ENCODE peak calls at places on chromosomes 12 and 14, in nine cellular contexts. A is NCI-H2107; G is hypothalamus; O is HEK293T; K is GM23338; N is non-pigmented ciliary epithelial cell; V is NCI-H82; W is stimulated activated CD4-positive, alpha-beta T cell treated with anti-CD3 and anti-CD28 coated beads, Interleukin-2, amount 100 ng/mL, for 24 hours; F is NCI-H1105. M is an unnamed sample.

GRCh38 chr14:20460458-20461229 is 590 bp downstream of the PIP4P1 start:
- DNase-seq in A (peak; percentile 66), G (no peak), O (no peak), K (peak; percentile 76), N (no peak), V (peak; percentile 42), W (peak; percentile 55), F (peak; percentile 68), M (peak; percentile 63)

GRCh38 chr12:99009654-99010296 is 364.7 kb downstream of the APAF1 start:
- DNase-seq in A (no peak), G (no peak), O (no peak), K (no peak), N (no peak), V (no peak), W (no peak), F (no peak), M (no peak)

GRCh38 chr12:5806376-5807089 is 138.5 kb downstream of the ANO2 start:
- DNase-seq in A (no peak), G (no peak), O (no peak), K (no peak), N (peak; percentile 18), V (no peak), W (no peak), F (no peak), M (no peak)

GRCh38 chr12:22230280-22230794 is 104.2 kb downstream of the ST8SIA1 start:
- DNase-seq in A (no peak), G (no peak), O (no peak), K (no peak), N (no peak), V (no peak), W (no peak), F (no peak), M (no peak)

GRCh38 chr14:85565862-85566296 is 35.9 kb downstream of the FLRT2 start:
- DNase-seq in A (no peak), G (no peak), O (no peak), K (no peak), N (no peak), V (no peak), W (no peak), F (no peak), M (no peak)

GRCh38 chr14:37588667-37588955 is 6.4 kb downstream of the FOXA1 start:
- DNase-seq in A (no peak), G (no peak), O (no peak), K (peak; percentile 62), N (no peak), V (no peak), W (no peak), F (no peak), M (no peak)

GRCh38 chr12:93339695-93340094 is 38.0 kb upstream of the NUDT4 start:
- DNase-seq in A (no peak), G (no peak), O (no peak), K (no peak), N (no peak), V (no peak), W (no peak), F (no peak), M (no peak)

GRCh38 chr12:89968151-89968699 is 259.6 kb upstream of the ATP2B1 start:
- DNase-seq in A (no peak), G (no peak), O (no peak), K (no peak), N (no peak), V (peak; percentile 74), W (no peak), F (no peak), M (no peak)

GRCh38 chr14:101817511-101818001 is 56.0 kb downstream of the PPP2R5C start:
- DNase-seq in A (no peak), G (no peak), O (no peak), K (no peak), N (no peak), V (no peak), W (peak; percentile 41), F (no peak), M (no peak)

GRCh38 chr14:102646615-102647014 is 54.2 kb downstream of the RCOR1 start:
- DNase-seq in A (no peak), G (no peak), O (no peak), K (no peak), N (no peak), V (no peak), W (no peak), F (no peak), M (no peak)

GRCh38 chr14:99790201-99790977 is 2.8 kb upstream of the EML1 start:
- DNase-seq in A (no peak), G (no peak), O (no peak), K (no peak), N (no peak), V (no peak), W (no peak), F (peak; percentile 79), M (no peak)

GRCh38 chr12:79681008-79681590 is 9.7 kb downstream of the PAWR start:
- DNase-seq in A (no peak), G (no peak), O (no peak), K (no peak), N (no peak), V (no peak), W (no peak), F (no peak), M (no peak)

GRCh38 chr12:53749986-53750811 is 1.6 kb downstream of the CISTR start:
- DNase-seq in A (no peak), G (no peak), O (no peak), K (no peak), N (no peak), V (no peak), W (no peak), F (no peak), M (no peak)

GRCh38 chr14:104119119-104119699 is 19.2 kb upstream of the KIF26A start:
- DNase-seq in A (no peak), G (no peak), O (no peak), K (no peak), N (no peak), V (no peak), W (no peak), F (no peak), M (no peak)

GRCh38 chr12:46556105-46556559 is 183.6 kb upstream of the SLC38A2 start:
- DNase-seq in A (no peak), G (no peak), O (no peak), K (no peak), N (peak; percentile 94), V (no peak), W (no peak), F (no peak), M (no peak)

GRCh38 chr12:69639400-69640016 is 28.8 kb upstream of the LRRC10 start:
- DNase-seq in A (peak; percentile 53), G (no peak), O (peak; percentile 87), K (peak; percentile 85), N (no peak), V (peak; percentile 81), W (peak; percentile 73), F (peak; percentile 47), M (peak; percentile 33)

GRCh38 chr12:45674583-45674982 is 54.9 kb upstream of the ARID2 start:
- DNase-seq in A (peak; percentile 42), G (no peak), O (no peak), K (no peak), N (peak; percentile 76), V (no peak), W (no peak), F (no peak), M (no peak)

GRCh38 chr12:6361834-6362233 is 13.5 kb downstream of the SCNN1A start:
- DNase-seq in A (no peak), G (no peak), O (no peak), K (no peak), N (no peak), V (no peak), W (no peak), F (no peak), M (no peak)

GRCh38 chr14:94961761-94962575 is 192.1 kb upstream of the GSC start:
- DNase-seq in A (no peak), G (no peak), O (no peak), K (no peak), N (no peak), V (no peak), W (no peak), F (no peak), M (no peak)

GRCh38 chr14:51597511-51597920 is 54.2 kb upstream of the FRMD6 start:
- DNase-seq in A (no peak), G (no peak), O (no peak), K (no peak), N (no peak), V (no peak), W (no peak), F (no peak), M (no peak)

GRCh38 chr14:96095581-96096476 is 56.7 kb downstream of the C14orf132 start:
- DNase-seq in A (peak; percentile 56), G (no peak), O (no peak), K (peak; percentile 43), N (no peak), V (peak; percentile 91), W (no peak), F (peak; percentile 55), M (no peak)

GRCh38 chr12:98503343-98503592 is 12.1 kb upstream of the TMPO start:
- DNase-seq in A (peak; percentile 86), G (peak; percentile 69), O (peak; percentile 74), K (peak; percentile 91), N (peak; percentile 72), V (peak; percentile 97), W (peak; percentile 92), F (peak; percentile 80), M (peak; percentile 84)

GRCh38 chr12:75658286-75658685 is 146.9 kb upstream of the KRR1 start:
- DNase-seq in A (no peak), G (no peak), O (no peak), K (no peak), N (no peak), V (no peak), W (no peak), F (no peak), M (no peak)

GRCh38 chr14:99726538-99727095 is 42.5 kb downstream of the CYP46A1 start:
- DNase-seq in A (no peak), G (no peak), O (no peak), K (no peak), N (no peak), V (no peak), W (no peak), F (no peak), M (no peak)

GRCh38 chr14:50225067-50225973 is 6.1 kb downstream of the SOS2 start:
- DNase-seq in A (no peak), G (no peak), O (no peak), K (peak; percentile 11), N (peak; percentile 75), V (no peak), W (no peak), F (no peak), M (no peak)

GRCh38 chr12:6327591-6328041 is 14.3 kb downstream of the TNFRSF1A start:
- DNase-seq in A (no peak), G (no peak), O (no peak), K (no peak), N (no peak), V (no peak), W (no peak), F (no peak), M (no peak)

GRCh38 chr12:106722854-106723253 is 51.6 kb upstream of the RIC8B start:
- DNase-seq in A (no peak), G (no peak), O (peak; percentile 52), K (peak; percentile 69), N (no peak), V (peak; percentile 22), W (no peak), F (no peak), M (no peak)

GRCh38 chr12:51320695-51321320 is 3.2 kb downstream of the BIN2 start:
- DNase-seq in A (no peak), G (no peak), O (no peak), K (peak; percentile 78), N (no peak), V (peak; percentile 48), W (no peak), F (no peak), M (no peak)

GRCh38 chr12:112796067-112796466 is 4.5 kb downstream of the RPH3A start:
- DNase-seq in A (no peak), G (no peak), O (no peak), K (peak; percentile 44), N (no peak), V (no peak), W (no peak), F (no peak), M (no peak)